ENCODE peak calls at places on chromosomes 12 and 14, in eight cellular contexts. G is stomach, D is IMR-90, W is tibial nerve, E is uterus, C is body of pancreas, S is A549, Q is testis. T is an unnamed sample.

GRCh38 chr12:62919827-62920226 is 15.1 kb downstream of the PPM1H start:
- DNase-seq in G (peak; percentile 35), D (peak; percentile 63), W (no peak), E (no peak), C (no peak), S (no peak), Q (peak; percentile 28), T (no peak)

GRCh38 chr14:34324363-34324795 is 137.7 kb downstream of the SPTSSA start:
- DNase-seq in G (no peak), D (peak; percentile 26), W (no peak), E (no peak), C (no peak), S (peak; percentile 58), Q (peak; percentile 48), T (no peak)

GRCh38 chr12:13805038-13805437 is 176.4 kb downstream of the GRIN2B start:
- DNase-seq in G (no peak), D (no peak), W (no peak), E (no peak), C (no peak), S (no peak), Q (no peak), T (no peak)

GRCh38 chr14:90578283-90578985 is 181.6 kb downstream of the CALM1 start:
- DNase-seq in G (no peak), D (no peak), W (no peak), E (no peak), C (no peak), S (no peak), Q (no peak), T (no peak)

GRCh38 chr12:67354322-67354721 is 85.2 kb downstream of the CAND1 start:
- DNase-seq in G (no peak), D (peak; percentile 15), W (no peak), E (no peak), C (no peak), S (no peak), Q (peak; percentile 28), T (no peak)

GRCh38 chr12:104975621-104976343 is 10.3 kb upstream of the NOPCHAP1 start:
- DNase-seq in G (no peak), D (peak; percentile 48), W (no peak), E (no peak), C (no peak), S (no peak), Q (no peak), T (no peak)

GRCh38 chr12:9692909-9693308 is 23.4 kb downstream of the CLEC2D start:
- DNase-seq in G (no peak), D (no peak), W (no peak), E (no peak), C (no peak), S (no peak), Q (no peak), T (no peak)

GRCh38 chr14:58082491-58083098 is 69.4 kb downstream of the ARMH4 start:
- DNase-seq in G (no peak), D (peak; percentile 89), W (no peak), E (no peak), C (no peak), S (peak; percentile 74), Q (no peak), T (no peak)

GRCh38 chr14:93056840-93057585 is 58.7 kb downstream of the ITPK1 start:
- DNase-seq in G (no peak), D (peak; percentile 23), W (no peak), E (no peak), C (no peak), S (peak; percentile 43), Q (no peak), T (no peak)

GRCh38 chr14:80664576-80664975 is 277.0 kb downstream of the CEP128 start:
- DNase-seq in G (no peak), D (peak; percentile 83), W (no peak), E (no peak), C (no peak), S (peak; percentile 26), Q (no peak), T (no peak)

GRCh38 chr12:90945070-90945649 is 9.8 kb downstream of the CCER1 start:
- DNase-seq in G (no peak), D (peak; percentile 49), W (no peak), E (no peak), C (no peak), S (peak; percentile 56), Q (no peak), T (no peak)
- TF ChIP-seq CTCF in G (no peak), D (peak; percentile 60), W (peak; percentile 22), E (peak; percentile 26), C (peak; percentile 42), S (peak; percentile 62), Q (peak; percentile 51), T (no peak)

DNA sequence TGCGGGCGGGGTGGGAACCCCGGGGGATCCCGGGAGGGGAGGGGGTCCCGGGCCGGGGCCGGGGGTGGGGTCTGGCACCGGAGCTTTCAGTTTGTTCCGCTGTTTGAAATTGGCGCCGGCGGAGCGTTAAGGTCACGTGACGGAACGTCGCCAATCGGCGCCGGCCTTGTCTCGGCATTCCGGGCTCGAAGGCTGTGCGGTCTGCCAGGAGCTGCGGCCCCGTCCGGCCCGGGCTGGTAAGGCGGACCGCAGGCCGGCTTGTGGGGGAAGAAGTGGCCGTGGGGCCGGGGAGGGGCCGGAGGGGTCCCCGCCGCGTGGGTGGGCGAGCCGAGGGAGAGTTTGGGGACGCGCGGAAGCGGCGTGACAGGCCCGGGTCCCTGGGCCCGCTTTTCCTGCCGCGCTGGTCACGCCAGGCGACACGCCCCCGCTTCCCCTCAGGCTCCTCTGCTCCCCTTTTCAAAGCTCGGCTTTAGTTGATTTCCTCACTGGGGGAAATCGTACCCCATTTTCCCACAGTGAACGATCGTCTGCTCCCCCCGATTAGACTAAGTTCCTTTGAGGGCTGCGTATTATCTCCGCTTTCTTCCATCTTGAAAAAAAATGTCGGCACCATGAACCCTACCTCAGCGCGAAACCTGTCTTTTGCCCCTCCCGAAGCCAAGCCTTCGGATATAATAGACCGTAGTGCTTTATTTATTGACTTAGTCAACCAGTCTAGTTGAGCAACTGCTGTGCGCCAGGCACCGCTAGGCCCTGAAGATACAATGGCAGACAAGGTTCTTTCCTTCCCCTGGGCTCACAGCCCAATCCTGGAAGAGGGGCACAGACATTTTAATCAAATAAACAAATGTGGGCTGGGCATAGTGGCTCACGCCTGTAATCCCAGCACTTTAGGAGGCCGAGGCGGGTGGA is at the start of the genes FOXM1 and RHNO1:
- DNase-seq in G (peak; percentile 93), D (peak; percentile 85), W (peak; percentile 84), E (peak; percentile 91), C (peak; percentile 91), S (peak; percentile 93), Q (peak; percentile 96), T (peak; percentile 98)
- TF ChIP-seq POLR2A in G (no peak), D (peak; percentile 85), W (peak; percentile 77), E (peak; percentile 39), C (peak; percentile 63), S (peak; percentile 70), Q (no peak), T (peak; percentile 35)

DNA sequence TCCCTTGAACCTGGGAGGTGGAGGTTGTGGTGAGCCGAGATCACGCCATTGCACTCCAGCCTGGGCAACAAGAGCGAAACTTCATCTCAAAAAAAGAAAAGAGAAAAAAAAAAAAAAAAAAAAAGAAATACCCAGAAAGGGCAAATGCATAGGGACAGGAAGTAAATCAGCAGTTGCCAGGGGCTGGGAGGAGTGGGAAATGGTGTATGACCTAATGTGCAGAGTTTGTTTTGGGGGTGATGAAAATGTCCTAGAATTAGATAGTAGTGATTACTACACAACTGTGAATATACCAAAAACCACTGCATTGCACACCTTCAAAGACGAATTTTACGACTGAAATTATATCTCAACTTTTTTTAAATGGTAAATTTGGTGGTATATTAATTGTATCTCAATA is 20.4 kb downstream of the DUSP16 start:
- DNase-seq in G (no peak), D (no peak), W (no peak), E (no peak), C (no peak), S (no peak), Q (no peak), T (no peak)
- TF ChIP-seq CTCF in G (no peak), D (no peak), W (no peak), E (no peak), C (no peak), S (no peak), Q (no peak), T (no peak)

GRCh38 chr14:96502621-96503251 is 554 bp downstream of the PAPOLA start:
- DNase-seq in G (peak; percentile 59), D (peak; percentile 13), W (no peak), E (no peak), C (peak; percentile 52), S (peak; percentile 41), Q (peak; percentile 62), T (peak; percentile 35)

GRCh38 chr14:96501383-96501745 is 818 bp upstream of the PAPOLA start:
- DNase-seq in G (no peak), D (no peak), W (no peak), E (no peak), C (no peak), S (no peak), Q (peak; percentile 22), T (no peak)

GRCh38 chr14:96497586-96497985 is 4.6 kb upstream of the PAPOLA start:
- DNase-seq in G (no peak), D (no peak), W (no peak), E (no peak), C (no peak), S (no peak), Q (no peak), T (no peak)

GRCh38 chr14:96497087-96497486 is 5.1 kb upstream of the PAPOLA start:
- DNase-seq in G (no peak), D (no peak), W (no peak), E (no peak), C (no peak), S (no peak), Q (no peak), T (no peak)

GRCh38 chr14:96501746-96502620 is at the start of gene PAPOLA:
- DNase-seq in G (peak; percentile 96), D (peak; percentile 95), W (peak; percentile 86), E (peak; percentile 95), C (peak; percentile 95), S (peak; percentile 97), Q (peak; percentile 97), T (peak; percentile 98)
- TF ChIP-seq POLR2A in G (no peak), D (peak; percentile 93), W (peak; percentile 91), E (peak; percentile 74), C (peak; percentile 94), S (peak; percentile 54), Q (peak; percentile 38), T (peak; percentile 77)

T was measured in lower leg skin.